ENCODE peak calls at places on chromosome 6, in ten cellular contexts. Z, Q, I, B, W, E, C, P, K and X are unnamed samples.

GRCh38 chr6:90458353-90459224 is 128.3 kb downstream of the MAP3K7 start:
- DNase-seq in K (no peak), C (no peak), Q (no peak), I (peak), W (no peak), B (no peak), E (no peak), Z (no peak), P (peak), X (no peak)

GRCh38 chr6:117540670-117541069 is 58.2 kb downstream of the DCBLD1 start:
- DNase-seq in P (no peak), B (peak), Q (no peak), Z (no peak), K (no peak), E (peak), W (no peak), C (no peak), I (no peak), X (no peak)

GRCh38 chr6:127404594-127405178 is 54.5 kb downstream of the KIAA0408 start:
- DNase-seq in W (no peak), E (peak), Q (no peak), B (no peak), K (no peak), C (no peak), P (no peak), I (no peak), Z (no peak), X (no peak)

GRCh38 chr6:163427498-163428254 is 13.2 kb downstream of the QKI start:
- DNase-seq in Q (peak), K (no peak), B (peak), W (no peak), C (no peak), E (peak), P (peak), Z (no peak), I (no peak), X (no peak)

GRCh38 chr6:37008484-37009186 is 3.2 kb downstream of the FGD2 start:
- DNase-seq in Q (no peak), W (no peak), B (no peak), Z (peak), C (no peak), E (no peak), K (no peak), P (no peak), I (no peak), X (no peak)

GRCh38 chr6:10534418-10534760 is 13.2 kb downstream of the GCNT2 start:
- DNase-seq in C (no peak), Q (no peak), B (no peak), E (no peak), K (peak), I (no peak), W (no peak), P (no peak), Z (no peak), X (no peak)

GRCh38 chr6:37566209-37566859 is 66.6 kb upstream of the CCDC167 start:
- DNase-seq in Z (peak), P (peak), C (peak), E (peak), B (peak), K (peak), W (peak), I (peak), Q (peak), X (peak)

GRCh38 chr6:82767447-82767846 is 298.2 kb downstream of the UBE3D start:
- DNase-seq in B (no peak), K (no peak), Z (no peak), C (no peak), I (no peak), W (no peak), E (no peak), Q (no peak), P (no peak), X (no peak)

GRCh38 chr6:110216140-110216539 is 35.9 kb downstream of the CDC40 start:
- DNase-seq in W (no peak), Z (no peak), B (no peak), P (no peak), E (no peak), K (no peak), I (no peak), C (no peak), Q (no peak), X (no peak)

GRCh38 chr6:1590580-1590979 is 19.1 kb upstream of the FOXC1 start:
- DNase-seq in Z (no peak), E (no peak), C (no peak), B (no peak), P (no peak), K (peak), W (no peak), Q (no peak), I (no peak), X (no peak)

GRCh38 chr6:132872923-132873322 is 58.6 kb downstream of the RPS12 start:
- DNase-seq in K (no peak), Z (no peak), W (no peak), P (no peak), C (no peak), E (no peak), I (no peak), Q (no peak), B (no peak), X (no peak)

GRCh38 chr6:133787122-133787521 is 101.8 kb upstream of the TCF21 start:
- DNase-seq in Z (no peak), Q (no peak), K (no peak), C (no peak), B (no peak), W (no peak), E (no peak), I (no peak), P (no peak), X (no peak)

GRCh38 chr6:21603516-21603952 is 10.0 kb downstream of the SOX4 start:
- DNase-seq in K (no peak), E (no peak), P (no peak), Q (no peak), B (no peak), I (no peak), C (no peak), W (no peak), Z (no peak), X (no peak)

GRCh38 chr6:104014133-104014532 is 845.6 kb downstream of the HACE1 start:
- DNase-seq in B (no peak), K (no peak), I (no peak), C (no peak), E (no peak), P (no peak), W (no peak), Z (no peak), Q (no peak), X (no peak)

GRCh38 chr6:35600659-35601125 is 88.0 kb upstream of the TULP1 start:
- DNase-seq in Z (no peak), E (no peak), K (no peak), C (no peak), W (no peak), P (peak), Q (no peak), I (no peak), B (peak), X (no peak)

GRCh38 chr6:134464690-134465411 is 146.9 kb upstream of the SGK1 start:
- DNase-seq in K (no peak), Q (peak), C (no peak), E (no peak), B (peak), P (peak), W (no peak), I (no peak), Z (peak), X (peak)

GRCh38 chr6:42450314-42451145 is 1.2 kb downstream of the TRERF1 start:
- DNase-seq in Q (peak), I (peak), W (no peak), P (no peak), K (peak), B (peak), Z (no peak), E (peak), C (no peak), X (peak)

GRCh38 chr6:94045473-94045872 is 626.1 kb upstream of the EPHA7 start:
- DNase-seq in W (no peak), K (no peak), P (no peak), Q (no peak), Z (no peak), B (no peak), C (no peak), E (no peak), I (no peak), X (no peak)

GRCh38 chr6:51415501-51415900 is 596.8 kb downstream of the TFAP2B start:
- DNase-seq in K (no peak), W (no peak), B (no peak), Q (no peak), P (no peak), I (no peak), C (no peak), E (no peak), Z (no peak), X (no peak)

GRCh38 chr6:150527100-150527499 is 72.6 kb upstream of the PLEKHG1 start:
- DNase-seq in B (no peak), Q (peak), C (no peak), W (no peak), I (no peak), P (peak), E (peak), K (no peak), Z (no peak), X (no peak)

GRCh38 chr6:167648506-167649278 is 178.0 kb upstream of the AFDN start:
- DNase-seq in Q (no peak), B (no peak), W (no peak), E (no peak), I (no peak), P (no peak), K (no peak), Z (no peak), C (no peak), X (no peak)

GRCh38 chr6:7129784-7130569 is 22.2 kb downstream of the RREB1 start:
- DNase-seq in I (no peak), E (peak), C (no peak), Q (peak), Z (peak), K (no peak), W (no peak), P (no peak), B (no peak), X (peak)

GRCh38 chr6:158558415-158559306 is 1.2 kb upstream of the TMEM181 start:
- DNase-seq in P (no peak), K (peak), B (no peak), Z (no peak), C (no peak), W (no peak), E (no peak), I (no peak), Q (no peak), X (no peak)

GRCh38 chr6:156316613-156317012 is 460.6 kb upstream of the ARID1B start:
- DNase-seq in Q (no peak), Z (no peak), P (no peak), C (no peak), B (no peak), I (no peak), K (no peak), W (no peak), E (no peak), X (no peak)

GRCh38 chr6:167811040-167811439 is 15.7 kb upstream of the AFDN start:
- DNase-seq in P (no peak), Z (no peak), C (no peak), W (no peak), K (no peak), B (no peak), E (no peak), Q (no peak), I (no peak), X (no peak)

GRCh38 chr6:45105170-45105820 is 222.8 kb upstream of the RUNX2 start:
- DNase-seq in Z (no peak), Q (peak), K (no peak), E (peak), I (no peak), C (no peak), B (peak), P (no peak), W (no peak), X (no peak)

GRCh38 chr6:37819802-37820712 is 530 bp downstream of the ZFAND3 start:
- DNase-seq in K (peak), I (peak), E (peak), Z (peak), P (peak), C (peak), B (peak), W (peak), Q (peak), X (peak)

GRCh38 chr6:130796313-130796905 is 30.8 kb upstream of the SMLR1 start:
- DNase-seq in I (no peak), Z (no peak), P (peak), K (no peak), W (no peak), E (peak), Q (peak), B (peak), C (peak), X (no peak)

GRCh38 chr6:128432394-128432793 is 88.0 kb downstream of the PTPRK start:
- DNase-seq in C (no peak), B (peak), K (no peak), W (no peak), Z (no peak), Q (peak), P (peak), I (no peak), E (peak), X (no peak)

GRCh38 chr6:7201732-7202541 is 94.2 kb downstream of the RREB1 start:
- DNase-seq in Z (peak), B (no peak), E (no peak), W (no peak), K (no peak), I (no peak), Q (no peak), C (peak), P (no peak), X (no peak)

GRCh38 chr6:156698239-156699016 is 78.8 kb upstream of the ARID1B start:
- DNase-seq in K (no peak), C (no peak), Q (no peak), B (no peak), P (no peak), I (no peak), Z (no peak), E (no peak), W (no peak), X (no peak)

GRCh38 chr6:22411408-22412105 is 114.7 kb upstream of the PRL start:
- DNase-seq in C (no peak), E (no peak), P (peak), I (no peak), B (peak), Z (no peak), Q (peak), K (no peak), W (no peak), X (no peak)

GRCh38 chr6:160386869-160387518 is 38.8 kb downstream of the SLC22A3 start:
- DNase-seq in Z (peak), C (no peak), E (peak), B (peak), I (no peak), P (peak), W (no peak), Q (peak), K (no peak), X (no peak)
- TF ChIP-seq CTCF in Z (no peak), C (no peak), E (peak), B (no peak), I (no peak), P (no peak), W (no peak), Q (no peak), K (no peak), X (no peak)

GRCh38 chr6:154408906-154409500 is 52.4 kb upstream of the IPCEF1 start:
- DNase-seq in W (no peak), P (peak), I (no peak), E (peak), Z (no peak), K (peak), B (peak), Q (peak), C (no peak), X (peak)
- TF ChIP-seq CTCF in W (no peak), P (peak), I (no peak), E (peak), Z (peak), K (no peak), B (peak), Q (peak), C (no peak), X (peak)

GRCh38 chr6:129432738-129433137 is 277.2 kb downstream of the ARHGAP18 start:
- DNase-seq in K (no peak), P (no peak), W (no peak), Q (peak), C (no peak), E (peak), B (peak), I (no peak), Z (no peak), X (no peak)
- TF ChIP-seq CTCF in K (no peak), P (peak), W (no peak), Q (peak), C (no peak), E (peak), B (peak), I (no peak), Z (no peak), X (peak)

GRCh38 chr6:3887150-3887700 is 38.1 kb downstream of the FAM50B start:
- DNase-seq in I (no peak), P (peak), Z (no peak), Q (peak), C (peak), B (peak), K (peak), E (peak), W (no peak), X (no peak)
- TF ChIP-seq CTCF in I (no peak), P (peak), Z (peak), Q (peak), C (no peak), B (peak), K (no peak), E (peak), W (no peak), X (peak)

GRCh38 chr6:73308712-73309533 is 45.2 kb downstream of the DPPA5 start:
- DNase-seq in Z (no peak), K (no peak), W (no peak), P (peak), I (no peak), Q (peak), B (peak), E (peak), C (no peak), X (no peak)

GRCh38 chr6:73309534-73309783 is 44.6 kb downstream of the DPPA5 start:
- DNase-seq in K (no peak), B (no peak), C (no peak), W (no peak), Z (no peak), I (no peak), E (no peak), P (no peak), Q (no peak), X (no peak)

GRCh38 chr6:73314577-73315492 is 39.2 kb downstream of the DPPA5 start:
- DNase-seq in Z (no peak), C (no peak), W (no peak), P (no peak), I (no peak), K (no peak), E (no peak), Q (no peak), B (no peak), X (no peak)

GRCh38 chr6:73309784-73310502 is 44.1 kb downstream of the DPPA5 start:
- DNase-seq in Q (peak), W (peak), I (peak), Z (peak), B (peak), C (peak), K (no peak), P (peak), E (peak), X (peak)
- TF ChIP-seq CTCF in Q (peak), W (no peak), I (no peak), Z (no peak), B (peak), C (peak), K (no peak), P (peak), E (peak), X (peak)